ENCODE peak calls at places on chromosomes 3 and 15, in eight cellular contexts. One of them, this sample, is unnamed.

GRCh38 chr3:9216736-9217135 is 32.7 kb downstream of the SRGAP3 start:
- DNase-seq in A549: no peak
- DNase-seq in NB4: no peak
- DNase-seq in endothelial cell of umbilical vein: no peak
- DNase-seq in HepG2: no peak
- DNase-seq in K562: no peak
- DNase-seq in H1: no peak
- DNase-seq in HCT116: no peak
- DNase-seq in this sample: no peak

GRCh38 chr3:146274833-146275232 is 23.9 kb upstream of the PLSCR4 start:
- DNase-seq in A549: no peak
- DNase-seq in NB4: no peak
- DNase-seq in endothelial cell of umbilical vein: peak
- DNase-seq in HepG2: no peak
- DNase-seq in K562: no peak
- DNase-seq in H1: no peak
- DNase-seq in HCT116: no peak
- DNase-seq in this sample: no peak

GRCh38 chr15:62440310-62440709 is 275.2 kb upstream of the C2CD4B start:
- DNase-seq in A549: no peak
- DNase-seq in NB4: no peak
- DNase-seq in endothelial cell of umbilical vein: no peak
- DNase-seq in HepG2: no peak
- DNase-seq in K562: no peak
- DNase-seq in H1: no peak
- DNase-seq in HCT116: no peak
- DNase-seq in this sample: no peak

GRCh38 chr15:76336254-76337046 is at the start of gene ISL2:
- DNase-seq in A549: peak
- DNase-seq in NB4: peak
- DNase-seq in endothelial cell of umbilical vein: peak
- DNase-seq in HepG2: peak
- DNase-seq in K562: peak
- DNase-seq in H1: peak
- DNase-seq in HCT116: peak
- DNase-seq in this sample: peak

GRCh38 chr3:169604118-169604517 is 59.4 kb downstream of the MECOM start:
- DNase-seq in A549: no peak
- DNase-seq in NB4: no peak
- DNase-seq in endothelial cell of umbilical vein: no peak
- DNase-seq in HepG2: no peak
- DNase-seq in K562: no peak
- DNase-seq in H1: no peak
- DNase-seq in HCT116: no peak
- DNase-seq in this sample: no peak

GRCh38 chr3:143302638-143303171 is 183.1 kb downstream of the CHST2 start:
- DNase-seq in A549: no peak
- DNase-seq in NB4: no peak
- DNase-seq in endothelial cell of umbilical vein: peak
- DNase-seq in HepG2: no peak
- DNase-seq in K562: no peak
- DNase-seq in H1: no peak
- DNase-seq in HCT116: no peak
- DNase-seq in this sample: no peak

GRCh38 chr3:122996038-122996580 is 31.5 kb downstream of the SEMA5B start:
- DNase-seq in A549: no peak
- DNase-seq in NB4: no peak
- DNase-seq in endothelial cell of umbilical vein: no peak
- DNase-seq in HepG2: no peak
- DNase-seq in K562: no peak
- DNase-seq in H1: no peak
- DNase-seq in HCT116: no peak
- DNase-seq in this sample: no peak

GRCh38 chr3:57227930-57228733 is 603 bp downstream of the APPL1 start:
- DNase-seq in A549: peak
- DNase-seq in NB4: peak
- DNase-seq in endothelial cell of umbilical vein: peak
- DNase-seq in HepG2: no peak
- DNase-seq in K562: peak
- DNase-seq in H1: no peak
- DNase-seq in HCT116: no peak
- DNase-seq in this sample: peak

GRCh38 chr3:37703633-37704032 is 158.0 kb upstream of the CTDSPL start:
- DNase-seq in A549: no peak
- DNase-seq in NB4: no peak
- DNase-seq in endothelial cell of umbilical vein: peak
- DNase-seq in HepG2: no peak
- DNase-seq in K562: no peak
- DNase-seq in H1: no peak
- DNase-seq in HCT116: no peak
- DNase-seq in this sample: no peak
- H3K4me3 ChIP-seq in A549: no peak
- H3K4me3 ChIP-seq in NB4: no peak
- H3K4me3 ChIP-seq in endothelial cell of umbilical vein: no peak
- H3K4me3 ChIP-seq in HepG2: no peak
- H3K4me3 ChIP-seq in K562: no peak
- H3K4me3 ChIP-seq in H1: no peak
- H3K4me3 ChIP-seq in HCT116: no peak
- H3K4me3 ChIP-seq in this sample: no peak

DNA sequence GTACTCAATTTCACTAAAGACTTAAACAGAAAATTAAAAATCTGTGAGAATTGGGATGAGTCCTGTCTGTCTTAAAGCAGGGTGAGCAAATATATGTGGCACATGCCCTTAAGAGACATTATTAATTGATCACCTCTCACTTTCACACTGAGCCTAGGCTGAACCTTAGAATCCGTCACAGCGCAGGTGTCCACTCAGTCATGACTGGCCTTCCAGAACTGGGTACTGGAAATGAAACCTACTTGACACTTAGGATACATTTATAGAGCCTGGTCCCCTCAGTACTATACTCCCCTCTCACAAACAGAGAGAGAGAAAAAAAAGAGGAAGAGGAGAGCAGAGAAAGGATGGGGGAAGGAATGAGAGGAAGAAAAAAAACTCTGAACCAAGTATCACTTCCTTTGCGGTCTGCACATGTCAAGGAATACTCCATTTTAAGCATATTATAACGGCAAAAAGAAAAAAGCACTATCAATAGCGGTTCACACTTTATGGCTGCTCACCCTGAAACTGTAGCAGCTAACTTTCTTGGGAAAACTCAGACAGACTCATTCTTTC is 935.9 kb upstream of the CFAP20DC start:
- DNase-seq in A549: no peak
- DNase-seq in NB4: peak
- DNase-seq in endothelial cell of umbilical vein: no peak
- DNase-seq in HepG2: no peak
- DNase-seq in K562: no peak
- DNase-seq in H1: no peak
- DNase-seq in HCT116: no peak
- DNase-seq in this sample: no peak
- TF ChIP-seq MAX in A549: no peak
- TF ChIP-seq MAX in NB4: no peak
- TF ChIP-seq MAX in endothelial cell of umbilical vein: no peak
- TF ChIP-seq MAX in HepG2: no peak
- TF ChIP-seq MAX in K562: no peak
- TF ChIP-seq MAX in H1: no peak
- TF ChIP-seq MAX in HCT116: no peak
- TF ChIP-seq MAX in this sample: no peak

GRCh38 chr3:62874398-62875102 is 666 bp downstream of the CADPS start:
- DNase-seq in A549: no peak
- DNase-seq in NB4: no peak
- DNase-seq in endothelial cell of umbilical vein: no peak
- DNase-seq in HepG2: no peak
- DNase-seq in K562: no peak
- DNase-seq in H1: no peak
- DNase-seq in HCT116: no peak
- DNase-seq in this sample: peak
- H3K4me3 ChIP-seq in A549: peak
- H3K4me3 ChIP-seq in NB4: no peak
- H3K4me3 ChIP-seq in endothelial cell of umbilical vein: no peak
- H3K4me3 ChIP-seq in HepG2: no peak
- H3K4me3 ChIP-seq in K562: no peak
- H3K4me3 ChIP-seq in H1: peak
- H3K4me3 ChIP-seq in HCT116: no peak
- H3K4me3 ChIP-seq in this sample: peak

GRCh38 chr3:36197176-36197575 is 183.1 kb upstream of the STAC start:
- DNase-seq in A549: no peak
- DNase-seq in NB4: no peak
- DNase-seq in endothelial cell of umbilical vein: no peak
- DNase-seq in HepG2: no peak
- DNase-seq in K562: no peak
- DNase-seq in H1: no peak
- DNase-seq in HCT116: no peak
- DNase-seq in this sample: no peak

GRCh38 chr3:36206936-36207620 is 173.2 kb upstream of the STAC start:
- DNase-seq in A549: no peak
- DNase-seq in NB4: no peak
- DNase-seq in endothelial cell of umbilical vein: no peak
- DNase-seq in HepG2: no peak
- DNase-seq in K562: no peak
- DNase-seq in H1: no peak
- DNase-seq in HCT116: no peak
- DNase-seq in this sample: no peak

GRCh38 chr3:36196058-36196457 is 184.2 kb upstream of the STAC start:
- DNase-seq in A549: no peak
- DNase-seq in NB4: no peak
- DNase-seq in endothelial cell of umbilical vein: no peak
- DNase-seq in HepG2: no peak
- DNase-seq in K562: no peak
- DNase-seq in H1: no peak
- DNase-seq in HCT116: no peak
- DNase-seq in this sample: no peak

DNA sequence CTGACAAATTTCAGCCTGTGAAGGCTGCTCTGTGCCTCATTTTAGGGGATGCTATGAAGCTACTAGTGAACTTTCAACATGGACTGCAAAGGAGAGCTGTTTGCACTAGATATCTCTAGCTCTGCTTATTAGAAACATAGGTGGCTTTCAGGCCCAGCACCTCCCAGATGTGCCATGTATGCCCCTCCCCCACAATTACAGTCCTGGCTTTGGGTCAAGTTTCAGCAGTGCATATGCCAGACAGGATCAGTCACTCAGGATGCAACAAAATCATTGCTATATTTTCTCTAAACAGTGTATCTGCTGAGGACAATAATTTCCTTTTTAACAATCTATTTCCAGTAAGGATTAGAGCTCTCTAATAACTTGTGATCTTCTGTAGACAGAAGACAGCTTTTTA is 178.8 kb upstream of the STAC start:
- DNase-seq in A549: no peak
- DNase-seq in NB4: no peak
- DNase-seq in endothelial cell of umbilical vein: no peak
- DNase-seq in HepG2: no peak
- DNase-seq in K562: no peak
- DNase-seq in H1: no peak
- DNase-seq in HCT116: no peak
- DNase-seq in this sample: peak
- TF ChIP-seq MAX in A549: no peak
- TF ChIP-seq MAX in NB4: no peak
- TF ChIP-seq MAX in endothelial cell of umbilical vein: no peak
- TF ChIP-seq MAX in HepG2: no peak
- TF ChIP-seq MAX in K562: no peak
- TF ChIP-seq MAX in H1: no peak
- TF ChIP-seq MAX in HCT116: no peak
- TF ChIP-seq MAX in this sample: no peak

DNA sequence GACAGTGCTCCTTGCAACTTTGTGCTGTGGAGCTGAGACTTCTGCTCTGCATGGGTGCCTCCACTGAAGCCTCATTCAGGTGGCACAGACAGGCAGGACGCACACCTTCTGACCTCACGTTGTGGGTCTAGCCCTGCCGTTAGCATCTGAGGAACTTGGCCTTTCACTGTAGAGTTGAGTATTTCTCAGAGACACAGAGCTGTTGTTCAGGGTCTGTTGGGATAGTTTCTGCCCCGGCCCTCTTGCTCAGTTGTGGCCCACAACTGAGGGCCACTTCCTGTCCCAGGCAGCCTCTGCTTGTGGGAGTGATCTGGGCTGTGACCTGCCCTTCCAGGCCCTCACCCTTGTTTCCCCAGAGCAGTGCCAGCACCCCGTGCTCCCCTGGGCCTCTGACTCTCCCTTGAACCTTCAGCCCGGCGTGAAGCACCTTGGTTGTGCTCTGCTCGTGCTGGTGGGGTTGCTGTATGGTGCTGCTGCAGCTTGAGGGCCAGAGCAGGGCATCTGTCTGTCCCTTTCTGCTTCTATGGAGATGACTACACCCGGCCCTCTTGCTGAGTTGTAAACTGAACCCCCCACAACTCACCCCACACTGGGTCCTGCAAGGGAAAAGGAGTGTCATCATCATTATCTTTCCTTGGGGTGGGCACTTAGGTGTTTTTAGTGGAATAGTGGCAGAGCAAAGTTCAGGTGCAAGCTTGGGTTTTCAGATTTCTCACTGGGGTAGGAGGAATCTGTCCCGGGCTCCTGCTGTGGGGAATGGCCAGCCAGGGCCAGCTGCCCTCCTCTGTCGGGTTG is 11.7 kb downstream of the BAHD1 start:
- DNase-seq in A549: no peak
- DNase-seq in NB4: peak
- DNase-seq in endothelial cell of umbilical vein: no peak
- DNase-seq in HepG2: no peak
- DNase-seq in K562: no peak
- DNase-seq in H1: no peak
- DNase-seq in HCT116: no peak
- DNase-seq in this sample: no peak
- H3K4me3 ChIP-seq in A549: no peak
- H3K4me3 ChIP-seq in NB4: no peak
- H3K4me3 ChIP-seq in endothelial cell of umbilical vein: no peak
- H3K4me3 ChIP-seq in HepG2: peak
- H3K4me3 ChIP-seq in K562: no peak
- H3K4me3 ChIP-seq in H1: no peak
- H3K4me3 ChIP-seq in HCT116: no peak
- H3K4me3 ChIP-seq in this sample: no peak

GRCh38 chr3:188264231-188265213 is 110.6 kb downstream of the LPP start:
- DNase-seq in A549: no peak
- DNase-seq in NB4: no peak
- DNase-seq in endothelial cell of umbilical vein: peak
- DNase-seq in HepG2: peak
- DNase-seq in K562: no peak
- DNase-seq in H1: no peak
- DNase-seq in HCT116: no peak
- DNase-seq in this sample: no peak

GRCh38 chr3:188261011-188261410 is 107.1 kb downstream of the LPP start:
- DNase-seq in A549: no peak
- DNase-seq in NB4: no peak
- DNase-seq in endothelial cell of umbilical vein: peak
- DNase-seq in HepG2: no peak
- DNase-seq in K562: no peak
- DNase-seq in H1: no peak
- DNase-seq in HCT116: no peak
- DNase-seq in this sample: no peak

GRCh38 chr3:188262488-188262887 is 108.5 kb downstream of the LPP start:
- DNase-seq in A549: no peak
- DNase-seq in NB4: no peak
- DNase-seq in endothelial cell of umbilical vein: no peak
- DNase-seq in HepG2: no peak
- DNase-seq in K562: no peak
- DNase-seq in H1: no peak
- DNase-seq in HCT116: no peak
- DNase-seq in this sample: no peak

GRCh38 chr3:188259611-188260010 is 105.7 kb downstream of the LPP start:
- DNase-seq in A549: no peak
- DNase-seq in NB4: no peak
- DNase-seq in endothelial cell of umbilical vein: no peak
- DNase-seq in HepG2: no peak
- DNase-seq in K562: no peak
- DNase-seq in H1: no peak
- DNase-seq in HCT116: no peak
- DNase-seq in this sample: no peak

GRCh38 chr3:188262913-188263683 is 109.1 kb downstream of the LPP start:
- DNase-seq in A549: no peak
- DNase-seq in NB4: no peak
- DNase-seq in endothelial cell of umbilical vein: peak
- DNase-seq in HepG2: peak
- DNase-seq in K562: no peak
- DNase-seq in H1: no peak
- DNase-seq in HCT116: no peak
- DNase-seq in this sample: no peak
- TF ChIP-seq MAX in A549: peak
- TF ChIP-seq MAX in NB4: no peak
- TF ChIP-seq MAX in endothelial cell of umbilical vein: no peak
- TF ChIP-seq MAX in HepG2: no peak
- TF ChIP-seq MAX in K562: no peak
- TF ChIP-seq MAX in H1: no peak
- TF ChIP-seq MAX in HCT116: no peak
- TF ChIP-seq MAX in this sample: peak